ENCODE peak calls at places on chromosomes 6 and 20, in nine cellular contexts. T is NCI-H2107; A is iris pigment epithelial cell; G is nucleus accumbens; S is activated T-cell treated with anti-CD3 and anti-CD28 coated beads for 1 hour; W is stimulated activated CD4-positive, alpha-beta T cell treated with anti-CD3 and anti-CD28 coated beads, Interleukin-1b, Interleukin-23, amount 100 ng/mL, for 24 hours; D is naive thymus-derived CD8-positive, alpha-beta T cell; M is lower leg skin; B is stimulated activated CD8-positive, alpha-beta memory T cell treated with anti-CD3 and anti-CD28 coated beads, Interleukin-12 subunit alpha, Interleukin-12 subunit beta, amount 100 ng/mL, for 1 hour. F is an unnamed sample.

GRCh38 chr6:148572676-148573335 is 174.0 kb upstream of the UST start:
- DNase-seq in S (no peak), W (no peak), A (no peak), D (no peak), T (no peak), B (no peak), M (no peak), G (no peak), F (no peak)

GRCh38 chr6:134372603-134373281 is 54.8 kb upstream of the SGK1 start:
- DNase-seq in S (no peak), W (no peak), B (no peak), G (no peak), M (peak), A (peak), D (no peak), T (no peak), F (no peak)

GRCh38 chr6:138248011-138248410 is 29.7 kb upstream of the PBOV1 start:
- DNase-seq in M (no peak), D (no peak), S (no peak), W (no peak), G (no peak), T (no peak), B (no peak), A (no peak), F (no peak)

GRCh38 chr20:19433371-19434316 is 221.2 kb downstream of the SLC24A3 start:
- DNase-seq in S (no peak), D (no peak), B (no peak), T (no peak), W (no peak), M (no peak), A (peak), G (no peak), F (no peak)

GRCh38 chr6:107506145-107506544 is 16.2 kb downstream of the SOBP start:
- DNase-seq in G (no peak), S (no peak), M (no peak), D (no peak), B (no peak), T (no peak), A (no peak), W (no peak), F (no peak)

GRCh38 chr6:158938811-158939254 is 61.2 kb downstream of the RSPH3 start:
- DNase-seq in B (no peak), W (no peak), A (no peak), M (no peak), D (no peak), T (no peak), S (no peak), G (no peak), F (no peak)

GRCh38 chr6:119312875-119313338 is 36.7 kb downstream of the MAN1A1 start:
- DNase-seq in S (no peak), A (no peak), D (no peak), G (no peak), T (no peak), W (no peak), B (no peak), M (no peak), F (no peak)

GRCh38 chr20:63664861-63665594 is 6.9 kb downstream of the RTEL1 start:
- DNase-seq in G (no peak), B (no peak), T (no peak), D (no peak), W (no peak), A (peak), M (no peak), S (no peak), F (no peak)

GRCh38 chr6:138736640-138737039 is 36.9 kb upstream of the CCDC28A start:
- DNase-seq in B (no peak), W (no peak), D (no peak), A (no peak), G (no peak), T (no peak), S (no peak), M (no peak), F (no peak)

GRCh38 chr20:32524871-32525501 is 60.1 kb downstream of the NOL4L start:
- DNase-seq in B (no peak), S (no peak), M (peak), T (no peak), D (no peak), W (no peak), G (peak), A (no peak), F (no peak)

GRCh38 chr20:21184810-21185209 is 58.9 kb downstream of the KIZ start:
- DNase-seq in M (no peak), B (no peak), T (no peak), A (peak), G (no peak), D (no peak), S (no peak), W (no peak), F (no peak)

GRCh38 chr20:24587384-24588046 is 118.1 kb downstream of the SYNDIG1 start:
- DNase-seq in B (no peak), S (no peak), M (no peak), W (no peak), T (no peak), A (no peak), G (no peak), D (no peak), F (no peak)

GRCh38 chr6:12064125-12064524 is 52.0 kb downstream of the HIVEP1 start:
- DNase-seq in T (no peak), G (no peak), M (no peak), S (no peak), W (no peak), A (no peak), D (no peak), B (no peak), F (no peak)

GRCh38 chr20:10609276-10609675 is 64.5 kb downstream of the JAG1 start:
- DNase-seq in A (peak), B (no peak), G (no peak), D (no peak), W (no peak), S (no peak), M (peak), T (no peak), F (no peak)

GRCh38 chr6:148629910-148630470 is 116.8 kb upstream of the UST start:
- DNase-seq in T (no peak), W (no peak), M (no peak), D (no peak), G (no peak), A (no peak), B (no peak), S (no peak), F (no peak)

GRCh38 chr20:3659492-3660261 is 3.5 kb downstream of the GFRA4 start:
- DNase-seq in T (no peak), B (no peak), A (no peak), G (no peak), W (no peak), M (no peak), S (no peak), D (no peak), F (no peak)

GRCh38 chr20:30486103-30486478 is 771.4 kb upstream of the DEFB115 start:
- DNase-seq in W (no peak), T (no peak), A (no peak), M (no peak), S (no peak), G (no peak), B (no peak), D (no peak), F (no peak)

GRCh38 chr6:467111-467510 is 75.6 kb downstream of the IRF4 start:
- DNase-seq in M (peak), G (no peak), D (no peak), S (no peak), B (no peak), T (no peak), W (no peak), A (no peak), F (no peak)

GRCh38 chr20:3364323-3365013 is 43.0 kb downstream of the DNAAF9 start:
- DNase-seq in S (no peak), A (no peak), D (no peak), B (no peak), M (no peak), G (no peak), T (no peak), W (no peak), F (no peak)